ENCODE peak calls at places on chromosomes 13 and 19, in six cellular contexts. D, I, S, L, R and B are unnamed samples. For H3K4me1, the result is how much of the 10 kb centered on the place peaks cover.

GRCh38 chr13:97485328-97485727 is 51.4 kb downstream of the RAP2A start:
- DNase-seq in I (no peak), R (no peak), L (no peak), S (no peak), D (no peak), B (no peak)

GRCh38 chr19:49447485-49448431 is 3.9 kb downstream of the PIH1D1 start:
- DNase-seq in I (no peak), R (no peak), S (no peak), L (peak), D (no peak), B (no peak)

GRCh38 chr19:2167896-2168618 is 4.3 kb downstream of the DOT1L start:
- DNase-seq in I (no peak), L (no peak), R (peak), D (no peak), S (peak), B (peak)

GRCh38 chr13:51729853-51730553 is 74.0 kb downstream of the DHRS12 start:
- DNase-seq in L (no peak), D (peak), S (no peak), R (no peak), I (no peak), B (no peak)

GRCh38 chr13:68810660-68811059 is 1297.0 kb upstream of the ATXN8OS start:
- DNase-seq in D (peak), S (no peak), I (no peak), L (peak), R (no peak), B (no peak)

GRCh38 chr19:35362261-35363000 is 4.2 kb downstream of the FFAR3 start:
- DNase-seq in S (no peak), L (no peak), I (no peak), D (no peak), R (no peak), B (no peak)

GRCh38 chr13:113645329-113645728 is 12.7 kb downstream of the ATP4B start:
- DNase-seq in L (no peak), S (no peak), I (no peak), R (no peak), D (no peak), B (peak)

GRCh38 chr19:10517760-10518443 is 655 bp upstream of the S1PR5 start:
- DNase-seq in L (peak), D (peak), I (no peak), S (no peak), R (no peak), B (no peak)

GRCh38 chr13:29594710-29595379 is 643 bp downstream of the SLC7A1 start:
- DNase-seq in L (peak), D (peak), I (peak), R (peak), S (no peak), B (peak)

GRCh38 chr13:79392882-79393563 is 13.0 kb downstream of the RBM26 start:
- DNase-seq in I (no peak), R (no peak), S (no peak), D (no peak), L (no peak), B (no peak)

GRCh38 chr19:4988770-4989251 is 19.9 kb downstream of the KDM4B start:
- DNase-seq in I (no peak), L (no peak), R (no peak), D (no peak), S (no peak), B (no peak)

GRCh38 chr13:39202746-39203145 is 164.5 kb downstream of the NHLRC3 start:
- DNase-seq in D (no peak), S (no peak), R (no peak), I (no peak), L (no peak), B (no peak)

GRCh38 chr19:57570707-57571106 is 8.0 kb downstream of the ZNF416 start:
- DNase-seq in L (no peak), S (no peak), I (no peak), D (no peak), R (no peak), B (no peak)

GRCh38 chr19:10736189-10736588 is 18.3 kb downstream of the DNM2 start:
- DNase-seq in D (no peak), L (no peak), I (no peak), R (no peak), S (no peak), B (no peak)

GRCh38 chr13:31242342-31242741 is 42.6 kb downstream of the B3GLCT start:
- DNase-seq in S (no peak), D (no peak), I (no peak), L (no peak), R (no peak), B (no peak)

GRCh38 chr13:68304287-68304893 is 1074.3 kb upstream of the PCDH9 start:
- DNase-seq in R (no peak), S (no peak), L (peak), I (no peak), D (peak), B (no peak)

GRCh38 chr19:6249296-6249695 is 30.5 kb downstream of the MLLT1 start:
- DNase-seq in I (no peak), R (no peak), S (no peak), L (no peak), D (no peak), B (no peak)

GRCh38 chr13:104163866-104164630 is 1097.8 kb upstream of the SLC10A2 start:
- DNase-seq in D (no peak), L (no peak), I (no peak), R (no peak), S (no peak), B (no peak)

GRCh38 chr19:30371960-30372824 is at the start of gene ZNF536:
- DNase-seq in I (no peak), R (no peak), D (no peak), L (no peak), S (no peak), B (no peak)

GRCh38 chr19:49770529-49770928 is 3.7 kb downstream of the AP2A1 start:
- DNase-seq in S (no peak), L (no peak), R (no peak), D (no peak), I (no peak), B (no peak)

GRCh38 chr13:50400035-50400726 is 384.9 kb downstream of the KCNRG start:
- DNase-seq in D (no peak), I (peak), R (no peak), S (no peak), L (no peak), B (no peak)

GRCh38 chr13:31074750-31075149 is 87.0 kb downstream of the HSPH1 start:
- DNase-seq in I (no peak), L (no peak), D (no peak), S (no peak), R (no peak), B (no peak)

GRCh38 chr13:101709952-101710351 is 257.5 kb downstream of the ITGBL1 start:
- DNase-seq in L (no peak), I (no peak), R (no peak), S (no peak), D (no peak), B (no peak)

GRCh38 chr19:57813919-57814504 is 701 bp downstream of the ZNF552 start:
- DNase-seq in L (no peak), S (no peak), I (no peak), D (peak), R (no peak), B (no peak)

GRCh38 chr13:95023405-95023804 is 277.8 kb downstream of the ABCC4 start:
- DNase-seq in D (no peak), I (no peak), S (no peak), R (no peak), L (no peak), B (no peak)

GRCh38 chr19:19445911-19446361 is 40.5 kb downstream of the GATAD2A start:
- DNase-seq in I (no peak), S (no peak), D (no peak), L (no peak), R (no peak), B (no peak)

GRCh38 chr13:69912576-69913074 is 195.0 kb upstream of the ATXN8OS start:
- DNase-seq in R (no peak), L (no peak), I (no peak), D (no peak), S (no peak), B (no peak)

GRCh38 chr19:58145849-58146248 is 4.7 kb downstream of the ZNF329 start:
- DNase-seq in R (no peak), S (no peak), L (no peak), D (no peak), I (no peak), B (no peak)

GRCh38 chr13:31545616-31546015 is 193.7 kb upstream of the RXFP2 start:
- DNase-seq in D (no peak), S (no peak), R (no peak), I (no peak), L (no peak), B (no peak)

GRCh38 chr19:7482584-7483439 is 6.0 kb downstream of the PEX11G start:
- DNase-seq in D (peak), L (peak), S (no peak), I (no peak), R (no peak), B (peak)

GRCh38 chr19:41218615-41219507 is at the start of gene AXL:
- DNase-seq in R (peak), D (peak), I (peak), S (no peak), L (peak), B (peak)

GRCh38 chr19:18809149-18809978 is 18.3 kb upstream of the COMP start:
- DNase-seq in I (peak), D (peak), S (no peak), L (no peak), R (no peak), B (peak)

GRCh38 chr19:34096020-34096915 is 76.0 kb upstream of the LSM14A start:
- DNase-seq in I (no peak), S (no peak), R (no peak), L (peak), D (peak), B (no peak)

GRCh38 chr19:18589380-18590272 is 1.0 kb downstream of the REX1BD start:
- DNase-seq in D (peak), R (peak), L (peak), I (peak), S (no peak), B (peak)

GRCh38 chr19:45295873-45296272 is 26.8 kb downstream of the CKM start:
- DNase-seq in D (no peak), I (no peak), S (no peak), L (no peak), R (no peak), B (no peak)

GRCh38 chr13:66344770-66345367 is 885.3 kb downstream of the PCDH9 start:
- DNase-seq in I (no peak), R (no peak), S (no peak), L (no peak), D (no peak), B (no peak)

GRCh38 chr19:35828694-35829301 is 16.2 kb upstream of the PRODH2 start:
- DNase-seq in S (no peak), D (peak), R (no peak), L (no peak), I (peak), B (no peak)

GRCh38 chr19:56086671-56087430 is 34.2 kb downstream of the ZNF787 start:
- DNase-seq in R (peak), S (no peak), I (no peak), L (no peak), D (no peak), B (peak)
- H3K4me3 ChIP-seq in R (no peak), S (no peak), I (no peak), L (no peak), D (no peak), B (no peak)

GRCh38 chr13:40553356-40553755 is 113.1 kb downstream of the FOXO1 start:
- DNase-seq in S (no peak), L (no peak), D (no peak), R (no peak), I (no peak), B (no peak)

GRCh38 chr13:40559915-40560314 is 106.5 kb downstream of the FOXO1 start:
- DNase-seq in I (no peak), D (no peak), S (no peak), L (no peak), R (no peak), B (no peak)

GRCh38 chr13:40563350-40564125 is 102.9 kb downstream of the FOXO1 start:
- DNase-seq in S (no peak), R (no peak), L (peak), D (peak), I (no peak), B (peak)

GRCh38 chr13:40562975-40563349 is 103.5 kb downstream of the FOXO1 start:
- DNase-seq in L (no peak), R (peak), S (no peak), D (no peak), I (no peak), B (no peak)

GRCh38 chr13:40558656-40559055 is 107.8 kb downstream of the FOXO1 start:
- DNase-seq in S (no peak), I (no peak), L (no peak), R (no peak), D (no peak), B (no peak)
- H3K4me1 ChIP-seq in S (half or more), I (under half), L (under half), R (under half), D (under half), B (under half)

GRCh38 chr19:13022859-13023636 is 27.8 kb downstream of the NFIX start:
- DNase-seq in D (peak), R (peak), S (no peak), I (peak), L (peak), B (peak)
- H3K4me3 ChIP-seq in D (peak), R (peak), S (peak), I (no peak), L (peak), B (peak)

GRCh38 chr13:71304861-71305260 is 562.1 kb downstream of the DACH1 start:
- DNase-seq in L (no peak), S (no peak), R (no peak), I (no peak), D (no peak), B (no peak)
- H3K4me1 ChIP-seq in L (under half), S (under half), R (under half), I (under half), D (under half), B (under half)